ENCODE peak calls at places on chromosomes 7 and 10, in six cellular contexts. G is IMR-90, W is neuronal stem cell, B is neural progenitor cell, K is HepG2, I is HCT116. T is an unnamed sample.

GRCh38 chr10:22315455-22316285 is 518 bp upstream of the COMMD3 start:
- DNase-seq in G (no peak), W (no peak), B (no peak), K (no peak), I (no peak), T (peak)

GRCh38 chr10:17247210-17247609 is 19.2 kb downstream of the VIM start:
- DNase-seq in G (no peak), W (no peak), B (no peak), K (no peak), I (no peak), T (no peak)

GRCh38 chr7:27175626-27176342 is 1.7 kb upstream of the HOXA10 start:
- DNase-seq in G (no peak), W (no peak), B (no peak), K (no peak), I (no peak), T (no peak)

GRCh38 chr10:104403625-104404024 is 50.0 kb downstream of the CFAP58 start:
- DNase-seq in G (no peak), W (no peak), B (no peak), K (no peak), I (no peak), T (no peak)

GRCh38 chr10:101571573-101571925 is 16.5 kb downstream of the POLL start:
- DNase-seq in G (no peak), W (no peak), B (no peak), K (no peak), I (no peak), T (no peak)

GRCh38 chr10:60096761-60097513 is 190.6 kb upstream of the CCDC6 start:
- DNase-seq in G (no peak), W (no peak), B (no peak), K (no peak), I (no peak), T (no peak)

GRCh38 chr10:1504940-1505339 is 232.4 kb downstream of the ADARB2 start:
- DNase-seq in G (no peak), W (no peak), B (no peak), K (no peak), I (no peak), T (no peak)

GRCh38 chr7:77783111-77783510 is 15.1 kb downstream of the TMEM60 start:
- DNase-seq in G (peak), W (no peak), B (no peak), K (no peak), I (no peak), T (no peak)

GRCh38 chr7:81514546-81514945 is 255.3 kb downstream of the HGF start:
- DNase-seq in G (peak), W (no peak), B (no peak), K (no peak), I (no peak), T (no peak)

GRCh38 chr7:41038211-41038610 is 664.7 kb downstream of the INHBA start:
- DNase-seq in G (no peak), W (no peak), B (no peak), K (no peak), I (no peak), T (no peak)

GRCh38 chr7:101239191-101239950 is 1.8 kb upstream of the CLDN15 start:
- DNase-seq in G (no peak), W (no peak), B (no peak), K (no peak), I (no peak), T (no peak)

GRCh38 chr10:35412900-35413491 is 76.7 kb downstream of the CCNY start:
- DNase-seq in G (peak), W (no peak), B (no peak), K (no peak), I (no peak), T (no peak)

GRCh38 chr10:34776090-34776690 is 38.9 kb downstream of the PARD3 start:
- DNase-seq in G (no peak), W (no peak), B (no peak), K (no peak), I (no peak), T (no peak)

GRCh38 chr7:20224005-20224404 is 6.8 kb upstream of the MACC1 start:
- DNase-seq in G (no peak), W (no peak), B (no peak), K (no peak), I (no peak), T (no peak)

GRCh38 chr10:43201545-43202131 is 63.4 kb downstream of the CSGALNACT2 start:
- DNase-seq in G (no peak), W (no peak), B (no peak), K (no peak), I (no peak), T (no peak)

GRCh38 chr10:130999376-131000202 is 311.9 kb downstream of the TCERG1L start:
- DNase-seq in G (no peak), W (no peak), B (no peak), K (no peak), I (no peak), T (no peak)

GRCh38 chr10:87092861-87093460 is 1.7 kb downstream of the GLUD1 start:
- DNase-seq in G (peak), W (no peak), B (peak), K (peak), I (no peak), T (peak)

DNA sequence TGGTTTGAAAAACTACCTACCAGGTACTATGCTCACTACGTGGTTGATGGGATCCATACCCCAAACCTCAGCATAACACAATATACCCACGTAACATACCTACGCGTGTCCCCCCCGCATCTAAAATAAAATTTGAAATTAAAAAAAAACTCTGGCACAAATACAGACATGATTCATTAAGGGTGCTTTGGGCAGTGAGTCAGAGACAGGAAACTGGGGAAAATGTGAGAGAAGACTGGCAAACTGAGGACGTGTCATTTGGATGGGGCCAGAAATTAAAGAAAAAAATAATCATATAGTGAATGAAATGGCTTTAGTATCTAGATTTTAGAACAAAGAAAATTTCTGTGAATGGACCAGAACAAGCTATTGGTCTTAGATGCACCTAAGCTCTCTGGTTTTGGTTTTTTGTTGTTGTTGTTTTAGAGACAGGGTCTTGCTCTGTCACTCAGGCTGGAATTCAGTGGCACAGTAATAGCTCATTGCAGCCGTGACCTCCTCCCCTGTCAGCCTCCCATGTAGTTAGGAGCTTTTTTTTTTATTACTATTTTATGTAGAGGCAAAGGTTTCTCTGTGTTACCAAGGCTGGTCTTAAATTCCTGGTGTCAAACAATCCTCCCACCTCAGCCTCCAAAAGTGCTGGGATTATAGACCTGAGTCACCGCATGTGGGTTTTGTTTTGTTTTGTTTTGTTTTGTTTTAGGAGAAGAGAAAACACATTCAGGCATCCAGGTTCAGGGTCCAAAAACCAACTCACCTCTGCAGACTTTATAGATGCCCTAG is 5.9 kb upstream of the PRSS58 start:
- DNase-seq in G (no peak), W (no peak), B (no peak), K (no peak), I (no peak), T (no peak)
- H3K4me2 ChIP-seq in G (no peak), W (no peak), B (no peak), K (no peak), I (peak), T (no peak)

GRCh38 chr7:66277492-66277891 is 72.4 kb downstream of the TPST1 start:
- DNase-seq in G (peak), W (no peak), B (no peak), K (no peak), I (no peak), T (no peak)
- H3K4me3 ChIP-seq in G (no peak), W (no peak), B (no peak), K (no peak), I (no peak), T (no peak)

DNA sequence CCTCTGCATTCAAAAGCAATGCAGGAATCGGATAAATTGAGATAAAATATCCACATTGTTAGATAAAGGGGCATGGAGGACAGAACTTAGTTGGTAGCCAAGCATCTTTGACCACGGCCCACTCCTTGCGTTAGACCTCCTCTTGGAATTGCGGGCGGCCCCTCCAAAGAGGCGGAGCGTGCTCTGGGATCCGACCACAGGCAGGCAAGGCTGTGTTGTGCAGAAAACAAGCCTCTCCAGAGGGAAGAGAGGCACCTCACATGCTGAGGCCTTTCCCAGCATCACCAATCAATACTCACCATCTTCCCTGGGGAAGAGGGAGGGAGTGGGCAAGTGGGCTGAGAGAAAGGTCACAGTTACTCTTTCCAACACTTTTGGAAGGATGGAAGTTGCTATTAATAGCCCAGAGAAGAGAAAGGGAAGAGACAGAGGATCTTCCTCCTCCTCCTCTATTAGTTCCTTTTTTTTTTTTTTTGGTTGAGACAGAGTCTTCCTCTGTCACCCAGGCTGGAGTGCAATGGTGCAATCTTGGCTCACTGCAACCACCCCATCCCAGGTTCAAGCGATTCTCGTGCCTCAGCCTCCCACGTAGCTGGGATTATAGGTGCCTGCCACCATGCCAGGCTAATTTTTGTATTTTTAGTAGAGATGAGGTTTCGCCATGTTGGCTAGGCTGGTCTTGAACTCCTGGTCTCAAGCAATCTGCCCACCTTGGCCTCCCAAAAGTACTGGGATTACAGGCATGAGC is 49.7 kb upstream of the NRF1 start:
- DNase-seq in G (no peak), W (no peak), B (peak), K (no peak), I (no peak), T (no peak)
- H3K4me2 ChIP-seq in G (no peak), W (no peak), B (no peak), K (peak), I (no peak), T (no peak)

GRCh38 chr7:95904099-95904498 is 131.7 kb downstream of the DYNC1I1 start:
- DNase-seq in G (no peak), W (no peak), B (no peak), K (no peak), I (no peak), T (no peak)
- H3K4me3 ChIP-seq in G (no peak), W (no peak), B (no peak), K (no peak), I (no peak), T (no peak)

GRCh38 chr10:71299071-71299759 is 19.8 kb upstream of the SLC29A3 start:
- DNase-seq in G (no peak), W (no peak), B (no peak), K (no peak), I (no peak), T (no peak)
- H3K4me2 ChIP-seq in G (no peak), W (no peak), B (no peak), K (no peak), I (no peak), T (no peak)

GRCh38 chr7:149764481-149765398 is 8.6 kb downstream of the ZNF467 start:
- DNase-seq in G (no peak), W (no peak), B (peak), K (no peak), I (no peak), T (no peak)
- H3K4me3 ChIP-seq in G (no peak), W (peak), B (peak), K (no peak), I (no peak), T (no peak)

GRCh38 chr10:33733058-33733457 is 398.6 kb upstream of the NRP1 start:
- DNase-seq in G (no peak), W (no peak), B (no peak), K (no peak), I (no peak), T (no peak)
- H3K4me2 ChIP-seq in G (no peak), W (no peak), B (no peak), K (no peak), I (no peak), T (no peak)

DNA sequence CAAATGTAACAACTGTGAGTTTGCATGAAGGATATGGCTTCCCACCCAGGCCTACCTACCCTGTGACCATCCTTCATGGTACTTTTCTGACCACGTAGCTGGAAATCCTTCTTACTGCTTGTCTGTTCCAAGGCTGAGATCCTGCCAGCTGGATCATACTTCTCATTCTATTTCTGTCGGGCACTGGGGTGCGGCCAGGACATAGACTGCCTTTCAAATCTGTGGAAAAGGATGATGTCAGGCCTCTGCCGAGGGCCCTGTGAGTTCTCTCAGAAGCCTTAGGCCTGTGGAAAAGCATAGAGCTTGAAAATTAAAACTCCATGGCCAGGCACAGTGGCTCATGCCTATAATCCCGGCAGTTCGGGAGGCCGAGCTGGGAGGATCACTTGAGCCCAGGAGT is 10.0 kb downstream of the VWC2 start:
- DNase-seq in G (no peak), W (no peak), B (no peak), K (no peak), I (no peak), T (no peak)
- H3K4me3 ChIP-seq in G (no peak), W (no peak), B (no peak), K (no peak), I (no peak), T (no peak)

DNA sequence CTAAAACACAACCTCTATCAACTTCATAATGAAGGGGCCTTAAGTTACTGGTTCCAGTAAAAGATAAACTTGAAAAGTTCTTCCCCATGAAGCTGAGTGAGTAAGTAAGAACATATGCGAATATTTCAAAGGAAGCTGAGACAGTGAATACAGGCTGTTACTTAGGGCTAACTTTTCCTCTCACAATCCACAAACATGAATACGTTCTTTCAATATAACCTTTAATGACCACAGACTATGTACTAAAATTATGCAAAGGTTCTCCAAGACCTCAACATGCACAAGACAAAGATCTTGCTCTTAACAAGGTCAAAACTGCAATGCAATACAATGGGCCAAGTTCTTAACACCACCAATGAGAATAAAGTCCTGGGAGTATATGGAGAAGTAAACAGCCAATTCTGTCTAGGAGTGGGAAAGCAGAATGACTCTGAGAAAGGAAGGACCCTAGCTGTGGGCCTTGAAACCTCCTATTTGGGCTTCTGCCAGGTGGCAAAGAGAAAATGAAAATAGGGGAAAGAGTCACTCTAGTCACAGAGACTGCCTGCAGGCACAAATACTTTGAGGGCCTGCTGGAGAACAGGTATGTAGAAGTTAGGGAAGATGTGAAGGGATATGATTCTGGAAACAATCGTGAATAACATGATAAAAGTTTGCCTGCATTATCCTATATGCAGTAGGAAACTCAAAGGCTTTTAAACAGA is 43.7 kb downstream of the OSBPL3 start:
- DNase-seq in G (peak), W (no peak), B (no peak), K (no peak), I (no peak), T (no peak)
- H3K4me2 ChIP-seq in G (peak), W (no peak), B (no peak), K (no peak), I (no peak), T (peak)

T was measured in Karpas-422.